ENCODE peak calls at places on chromosomes 5 and 9, in eight cellular contexts. S is transverse colon, C is SK-N-SH, N is HepG2, L is kidney, O is mammary epithelial cell, P is psoas muscle, Q is cardiac muscle cell. B is an unnamed sample.

GRCh38 chr9:71647094-71647591 is 121.2 kb downstream of the CEMIP2 start:
- DNase-seq in S (peak), C (no peak), N (no peak), L (peak), O (peak), P (peak), Q (no peak), B (peak)

GRCh38 chr5:17190242-17190778 is 27.1 kb upstream of the BASP1 start:
- DNase-seq in S (no peak), C (peak), N (peak), L (no peak), O (peak), P (no peak), Q (peak), B (peak)

GRCh38 chr9:12224449-12224848 is 468.7 kb upstream of the TYRP1 start:
- DNase-seq in S (no peak), C (no peak), N (no peak), L (no peak), O (no peak), P (no peak), Q (no peak), B (no peak)

GRCh38 chr9:20227166-20227874 is 395.0 kb downstream of the MLLT3 start:
- DNase-seq in S (no peak), C (no peak), N (no peak), L (no peak), O (no peak), P (no peak), Q (no peak), B (no peak)

GRCh38 chr9:130137870-130138653 is 34.1 kb upstream of the NCS1 start:
- DNase-seq in S (no peak), C (no peak), N (no peak), L (no peak), O (peak), P (peak), Q (no peak), B (peak)

GRCh38 chr5:7396169-7397004 is 449 bp downstream of the ADCY2 start:
- DNase-seq in S (no peak), C (peak), N (no peak), L (no peak), O (no peak), P (no peak), Q (peak), B (no peak)

GRCh38 chr5:87210743-87211142 is 56.9 kb upstream of the RASA1 start:
- DNase-seq in S (no peak), C (no peak), N (no peak), L (no peak), O (peak), P (no peak), Q (no peak), B (no peak)

GRCh38 chr5:54278979-54279717 is 31.2 kb downstream of the ARL15 start:
- DNase-seq in S (no peak), C (no peak), N (no peak), L (no peak), O (no peak), P (no peak), Q (no peak), B (no peak)

GRCh38 chr9:99143661-99144060 is 38.7 kb downstream of the TGFBR1 start:
- DNase-seq in S (no peak), C (no peak), N (no peak), L (no peak), O (peak), P (no peak), Q (no peak), B (no peak)

GRCh38 chr9:108473209-108474112 is 382.3 kb downstream of the ACTL7B start:
- DNase-seq in S (peak), C (no peak), N (no peak), L (no peak), O (peak), P (peak), Q (no peak), B (no peak)

GRCh38 chr9:95721132-95721531 is 154.4 kb upstream of the ERCC6L2 start:
- DNase-seq in S (peak), C (peak), N (no peak), L (no peak), O (no peak), P (no peak), Q (no peak), B (no peak)

GRCh38 chr9:38066907-38067610 is 2.0 kb downstream of the SHB start:
- DNase-seq in S (peak), C (no peak), N (no peak), L (peak), O (peak), P (peak), Q (no peak), B (no peak)

GRCh38 chr9:89600831-89601230 is 4.0 kb upstream of the GADD45G start:
- DNase-seq in S (no peak), C (no peak), N (no peak), L (no peak), O (no peak), P (no peak), Q (no peak), B (no peak)

GRCh38 chr9:136050266-136050705 is 44.8 kb downstream of the NACC2 start:
- DNase-seq in S (no peak), C (no peak), N (no peak), L (peak), O (no peak), P (no peak), Q (no peak), B (no peak)

GRCh38 chr9:77916410-77916819 is 115.2 kb downstream of the GNAQ start:
- DNase-seq in S (no peak), C (no peak), N (no peak), L (no peak), O (no peak), P (no peak), Q (no peak), B (no peak)

GRCh38 chr9:110975969-110976368 is 62.3 kb downstream of the LPAR1 start:
- DNase-seq in S (no peak), C (no peak), N (no peak), L (no peak), O (no peak), P (no peak), Q (no peak), B (no peak)

GRCh38 chr9:88590558-88591146 is 55.7 kb downstream of the NXNL2 start:
- DNase-seq in S (no peak), C (no peak), N (peak), L (no peak), O (no peak), P (no peak), Q (no peak), B (no peak)

GRCh38 chr5:110413856-110414255 is 312.6 kb downstream of the TMEM232 start:
- DNase-seq in S (no peak), C (no peak), N (no peak), L (no peak), O (no peak), P (no peak), Q (no peak), B (no peak)

GRCh38 chr9:132472199-132472598 is 62.2 kb downstream of the CFAP77 start:
- DNase-seq in S (no peak), C (no peak), N (no peak), L (no peak), O (no peak), P (no peak), Q (no peak), B (no peak)

DNA sequence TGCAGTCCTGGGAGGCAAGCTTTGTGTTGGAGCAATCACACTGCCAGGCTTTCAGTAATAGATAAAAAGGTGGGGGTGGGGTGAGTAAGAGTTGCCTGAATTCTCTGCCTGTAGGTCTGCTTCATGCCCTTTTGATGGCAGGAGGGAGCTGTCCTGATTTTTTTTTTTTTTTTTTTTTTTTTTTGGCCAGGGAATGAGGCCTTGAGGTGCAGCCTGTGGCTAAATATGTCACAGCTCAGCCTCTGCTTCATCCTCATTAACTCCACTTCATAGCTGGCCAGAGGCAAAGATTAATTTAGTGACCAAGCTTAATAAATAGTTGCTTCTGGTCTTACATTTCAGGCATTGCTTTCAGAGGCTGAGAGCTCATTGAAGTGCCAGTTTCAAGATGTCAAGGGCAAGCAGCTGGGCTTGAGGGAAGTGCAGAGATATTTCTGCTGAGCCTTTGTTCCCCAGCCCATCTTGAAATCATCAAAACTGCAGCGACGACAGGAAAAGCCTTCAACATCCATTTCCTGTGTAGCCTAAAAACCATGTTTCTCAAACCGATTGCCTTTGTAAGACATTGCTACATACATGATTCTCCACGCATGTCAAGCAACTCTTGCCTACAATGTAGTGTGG is 134.7 kb downstream of the MACIR start:
- DNase-seq in S (no peak), C (no peak), N (no peak), L (no peak), O (no peak), P (no peak), Q (peak), B (no peak)
- TF ChIP-seq CTCF in S (no peak), C (peak), N (no peak), L (no peak), O (no peak), P (peak), Q (peak), B (no peak)

GRCh38 chr5:62385816-62386400 is 17.8 kb downstream of the DIMT1 start:
- DNase-seq in S (no peak), C (no peak), N (no peak), L (no peak), O (peak), P (no peak), Q (no peak), B (no peak)

GRCh38 chr5:62385136-62385535 is 18.6 kb downstream of the DIMT1 start:
- DNase-seq in S (no peak), C (no peak), N (no peak), L (no peak), O (peak), P (no peak), Q (no peak), B (no peak)

GRCh38 chr5:62386824-62387223 is 16.9 kb downstream of the DIMT1 start:
- DNase-seq in S (no peak), C (no peak), N (no peak), L (no peak), O (no peak), P (no peak), Q (no peak), B (no peak)
- H3K27ac ChIP-seq in S (no peak), C (no peak), N (no peak), L (no peak), O (peak), P (no peak), Q (peak), B (no peak)

GRCh38 chr5:119365847-119366536 is 10.2 kb downstream of the TNFAIP8 start:
- DNase-seq in S (no peak), C (no peak), N (no peak), L (no peak), O (no peak), P (no peak), Q (no peak), B (no peak)

GRCh38 chr5:119367502-119368237 is 11.9 kb downstream of the TNFAIP8 start:
- DNase-seq in S (no peak), C (no peak), N (peak), L (no peak), O (peak), P (no peak), Q (no peak), B (no peak)

GRCh38 chr5:119370521-119370920 is 14.7 kb downstream of the TNFAIP8 start:
- DNase-seq in S (no peak), C (no peak), N (no peak), L (no peak), O (no peak), P (no peak), Q (no peak), B (no peak)

GRCh38 chr5:119366537-119366874 is 10.7 kb downstream of the TNFAIP8 start:
- DNase-seq in S (no peak), C (no peak), N (no peak), L (no peak), O (no peak), P (no peak), Q (no peak), B (no peak)

GRCh38 chr5:119368238-119368630 is 12.4 kb downstream of the TNFAIP8 start:
- DNase-seq in S (no peak), C (no peak), N (no peak), L (no peak), O (no peak), P (no peak), Q (no peak), B (no peak)
- H3K4me3 ChIP-seq in S (no peak), C (no peak), N (no peak), L (no peak), O (no peak), P (no peak), Q (no peak), B (no peak)

GRCh38 chr9:134456740-134457315 is 130.6 kb downstream of the RXRA start:
- DNase-seq in S (no peak), C (peak), N (no peak), L (no peak), O (no peak), P (no peak), Q (no peak), B (no peak)

GRCh38 chr9:134455537-134455936 is 129.3 kb downstream of the RXRA start:
- DNase-seq in S (no peak), C (no peak), N (no peak), L (no peak), O (no peak), P (no peak), Q (no peak), B (no peak)

GRCh38 chr9:134457321-134457923 is 131.2 kb downstream of the RXRA start:
- DNase-seq in S (no peak), C (no peak), N (no peak), L (no peak), O (no peak), P (no peak), Q (no peak), B (no peak)

GRCh38 chr9:134455010-134455409 is 128.8 kb downstream of the RXRA start:
- DNase-seq in S (no peak), C (no peak), N (no peak), L (no peak), O (no peak), P (no peak), Q (no peak), B (no peak)

GRCh38 chr9:134455951-134456739 is 129.9 kb downstream of the RXRA start:
- DNase-seq in S (peak), C (peak), N (no peak), L (peak), O (peak), P (peak), Q (no peak), B (peak)
- TF ChIP-seq CTCF in S (peak), C (no peak), N (no peak), L (peak), O (no peak), P (no peak), Q (peak), B (no peak)

GRCh38 chr9:4496497-4496896 is 6.2 kb downstream of the SLC1A1 start:
- DNase-seq in S (no peak), C (no peak), N (no peak), L (no peak), O (no peak), P (no peak), Q (no peak), B (no peak)
- H3K27ac ChIP-seq in S (peak), C (no peak), N (no peak), L (no peak), O (no peak), P (no peak), Q (no peak), B (no peak)